ENCODE peak calls at places on chromosome 16, in ten cellular contexts. Y is H1; B is colonic mucosa; M is cardiac fibroblast; V is BJ; E is stomach; O is left ventricle myocardium inferior; W is lower lobe of right lung; N is fibroblast of lung; L is CD8-positive, alpha-beta memory T cell. Z is an unnamed sample.

GRCh38 chr16:55905651-55906050 is 30.5 kb upstream of the CES5A start:
- DNase-seq in Y (no peak), B (no peak), M (no peak), V (no peak), E (no peak), O (no peak), W (no peak), N (no peak), L (no peak), Z (no peak)

GRCh38 chr16:16155234-16155633 is 68.1 kb downstream of the ABCC6 start:
- DNase-seq in Y (no peak), B (no peak), M (no peak), V (no peak), E (no peak), O (no peak), W (no peak), N (no peak), L (no peak), Z (no peak)

GRCh38 chr16:85234310-85235235 is 122.3 kb upstream of the CIBAR2 start:
- DNase-seq in Y (peak), B (peak), M (peak), V (no peak), E (peak), O (peak), W (peak), N (peak), L (no peak), Z (no peak)

GRCh38 chr16:22621571-22622148 is 111.0 kb downstream of the NPIPB5 start:
- DNase-seq in Y (no peak), B (no peak), M (no peak), V (no peak), E (no peak), O (no peak), W (no peak), N (no peak), L (no peak), Z (no peak)

GRCh38 chr16:66699898-66700297 is 3.4 kb upstream of the CMTM4 start:
- DNase-seq in Y (no peak), B (no peak), M (no peak), V (no peak), E (no peak), O (no peak), W (no peak), N (no peak), L (no peak), Z (no peak)

GRCh38 chr16:84065536-84066132 is 23.0 kb upstream of the SLC38A8 start:
- DNase-seq in Y (no peak), B (peak), M (peak), V (no peak), E (peak), O (no peak), W (no peak), N (peak), L (no peak), Z (no peak)

GRCh38 chr16:89150090-89150835 is 21.3 kb upstream of the CDH15 start:
- DNase-seq in Y (no peak), B (no peak), M (no peak), V (no peak), E (no peak), O (no peak), W (peak), N (no peak), L (no peak), Z (no peak)

GRCh38 chr16:4718466-4718865 is 15.6 kb downstream of the ANKS3 start:
- DNase-seq in Y (no peak), B (no peak), M (no peak), V (no peak), E (no peak), O (no peak), W (no peak), N (no peak), L (no peak), Z (no peak)

GRCh38 chr16:57003439-57004386 is 14.4 kb downstream of the NLRC5 start:
- DNase-seq in Y (no peak), B (no peak), M (no peak), V (no peak), E (no peak), O (no peak), W (no peak), N (no peak), L (no peak), Z (no peak)

GRCh38 chr16:46947900-46948547 is 25.4 kb downstream of the DNAJA2 start:
- DNase-seq in Y (no peak), B (no peak), M (peak), V (no peak), E (peak), O (no peak), W (no peak), N (peak), L (no peak), Z (no peak)

GRCh38 chr16:66169817-66170216 is 196.7 kb upstream of the CDH5 start:
- DNase-seq in Y (no peak), B (no peak), M (no peak), V (no peak), E (no peak), O (no peak), W (no peak), N (no peak), L (no peak), Z (no peak)

GRCh38 chr16:66359012-66359411 is 7.5 kb upstream of the CDH5 start:
- DNase-seq in Y (no peak), B (no peak), M (peak), V (no peak), E (no peak), O (no peak), W (no peak), N (peak), L (no peak), Z (no peak)

GRCh38 chr16:27273670-27274522 is 5.3 kb upstream of the NSMCE1 start:
- DNase-seq in Y (no peak), B (peak), M (peak), V (no peak), E (no peak), O (no peak), W (no peak), N (no peak), L (no peak), Z (no peak)

GRCh38 chr16:20538181-20538580 is 38.0 kb downstream of the ACSM2B start:
- DNase-seq in Y (no peak), B (no peak), M (no peak), V (no peak), E (no peak), O (no peak), W (no peak), N (no peak), L (no peak), Z (no peak)

GRCh38 chr16:82192665-82193064 is 22.6 kb upstream of the MPHOSPH6 start:
- DNase-seq in Y (no peak), B (no peak), M (peak), V (peak), E (no peak), O (no peak), W (no peak), N (peak), L (no peak), Z (no peak)

DNA sequence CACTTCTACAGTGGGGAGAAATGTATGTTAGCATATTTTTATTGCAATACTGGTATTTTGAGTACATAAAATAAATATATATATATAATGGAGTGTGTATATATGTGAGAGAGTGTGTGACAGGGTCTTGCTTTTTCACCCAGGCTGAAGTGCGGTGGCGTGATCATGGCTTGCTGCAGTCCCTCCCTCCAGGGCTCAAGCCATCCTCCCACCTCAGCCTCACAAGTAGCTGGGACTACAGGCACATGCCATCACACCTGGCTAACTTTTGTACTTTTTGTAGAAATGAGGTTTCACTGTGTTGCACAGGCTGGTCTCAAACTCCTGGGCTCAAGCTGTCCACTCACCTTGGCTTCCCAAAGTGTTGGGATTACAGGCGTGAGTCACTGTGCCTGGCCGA is 4.1 kb downstream of the CYLD start:
- DNase-seq in Y (no peak), B (no peak), M (no peak), V (no peak), E (no peak), O (no peak), W (no peak), N (no peak), L (no peak), Z (no peak)
- H3K4me3 ChIP-seq in Y (no peak), B (no peak), M (no peak), V (no peak), E (no peak), O (no peak), W (no peak), N (no peak), L (peak), Z (no peak)

GRCh38 chr16:72261127-72261526 is 89.2 kb upstream of the PMFBP1 start:
- DNase-seq in Y (no peak), B (no peak), M (no peak), V (no peak), E (no peak), O (no peak), W (no peak), N (no peak), L (no peak), Z (no peak)

GRCh38 chr16:72270531-72270930 is 98.6 kb upstream of the PMFBP1 start:
- DNase-seq in Y (no peak), B (peak), M (no peak), V (no peak), E (no peak), O (no peak), W (no peak), N (no peak), L (no peak), Z (no peak)

GRCh38 chr16:72262711-72263110 is 90.8 kb upstream of the PMFBP1 start:
- DNase-seq in Y (no peak), B (no peak), M (no peak), V (no peak), E (no peak), O (no peak), W (no peak), N (no peak), L (no peak), Z (no peak)

GRCh38 chr16:72264776-72265175 is 92.8 kb upstream of the PMFBP1 start:
- DNase-seq in Y (no peak), B (no peak), M (no peak), V (no peak), E (no peak), O (no peak), W (no peak), N (no peak), L (no peak), Z (no peak)
- H3K4me3 ChIP-seq in Y (no peak), B (no peak), M (no peak), V (no peak), E (no peak), O (no peak), W (no peak), N (no peak), L (no peak), Z (no peak)

GRCh38 chr16:67892899-67893790 is at the start of gene PSKH1:
- DNase-seq in Y (peak), B (peak), M (peak), V (peak), E (peak), O (peak), W (peak), N (peak), L (peak), Z (peak)
- H3K4me3 ChIP-seq in Y (peak), B (peak), M (peak), V (peak), E (peak), O (peak), W (peak), N (peak), L (peak), Z (peak)

GRCh38 chr16:78574571-78574970 is 475.1 kb downstream of the WWOX start:
- DNase-seq in Y (no peak), B (no peak), M (no peak), V (no peak), E (no peak), O (no peak), W (no peak), N (no peak), L (no peak), Z (no peak)
- H3K4me3 ChIP-seq in Y (no peak), B (no peak), M (no peak), V (no peak), E (no peak), O (no peak), W (no peak), N (no peak), L (no peak), Z (no peak)

DNA sequence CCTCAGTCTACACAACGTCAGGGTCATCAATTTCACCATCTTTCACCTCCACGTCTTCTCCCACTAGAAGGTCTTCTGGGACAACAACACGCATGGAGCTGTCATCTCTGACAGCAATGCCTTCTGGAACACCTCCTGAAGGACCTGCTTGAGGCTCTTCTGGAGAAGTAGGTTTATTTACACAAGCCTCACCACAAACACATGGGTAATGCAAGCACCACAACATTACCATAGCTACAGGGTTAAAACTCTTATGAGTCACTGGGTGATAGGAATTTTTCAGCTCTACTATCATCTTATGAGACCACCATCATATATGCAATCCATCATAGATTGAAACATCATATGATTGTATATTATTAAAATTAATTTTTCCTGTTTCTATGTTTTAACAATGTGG is 215.4 kb downstream of the CHD9NB start:
- DNase-seq in Y (no peak), B (no peak), M (no peak), V (no peak), E (no peak), O (no peak), W (no peak), N (peak), L (no peak), Z (no peak)
- H3K4me3 ChIP-seq in Y (no peak), B (no peak), M (no peak), V (no peak), E (no peak), O (no peak), W (no peak), N (no peak), L (no peak), Z (no peak)

DNA sequence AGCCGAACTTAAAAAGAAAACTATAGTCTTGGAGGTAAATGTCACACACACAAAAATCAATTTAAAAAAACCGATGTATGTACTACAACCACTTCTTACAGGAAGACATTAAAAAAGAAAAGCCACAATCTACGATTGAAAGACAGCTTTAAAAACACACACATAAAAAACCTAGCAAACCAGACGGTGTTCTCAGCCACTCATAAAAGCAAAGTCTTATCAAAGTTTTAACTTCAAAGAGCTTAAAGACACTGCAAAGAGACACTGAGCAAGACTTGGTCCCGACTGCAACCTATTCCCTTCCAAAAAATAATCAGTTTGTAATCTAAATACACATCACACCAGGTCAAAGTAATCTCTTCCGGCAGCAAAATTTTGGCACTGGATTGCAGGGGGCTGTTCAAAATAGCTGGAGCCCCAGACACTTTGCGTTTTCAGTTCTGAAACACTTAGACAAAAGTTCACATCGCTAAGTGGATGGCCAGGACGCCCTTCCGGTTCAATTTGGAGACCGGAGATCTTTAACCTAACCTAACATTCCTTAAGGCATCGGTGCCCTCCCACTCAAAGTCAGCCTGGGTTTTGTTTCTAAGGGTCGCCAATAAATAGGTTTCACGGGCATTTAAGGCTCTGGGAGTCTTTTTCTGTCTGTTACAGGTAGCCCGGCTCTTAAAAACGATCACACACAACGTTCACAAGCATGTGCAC is 2.6 kb downstream of the ZCCHC14 start:
- DNase-seq in Y (no peak), B (no peak), M (no peak), V (no peak), E (no peak), O (no peak), W (no peak), N (peak), L (no peak), Z (no peak)
- H3K4me3 ChIP-seq in Y (peak), B (peak), M (peak), V (peak), E (peak), O (peak), W (peak), N (peak), L (peak), Z (peak)

GRCh38 chr16:77273-77806 is 685 bp upstream of the MPG start:
- DNase-seq in Y (no peak), B (peak), M (peak), V (no peak), E (peak), O (peak), W (peak), N (peak), L (peak), Z (no peak)

GRCh38 chr16:76535-77272 is 1.3 kb upstream of the MPG start:
- DNase-seq in Y (no peak), B (peak), M (peak), V (no peak), E (peak), O (peak), W (peak), N (peak), L (no peak), Z (no peak)

GRCh38 chr16:78444-79145 is 570 bp downstream of the MPG start:
- DNase-seq in Y (no peak), B (peak), M (peak), V (no peak), E (no peak), O (peak), W (no peak), N (peak), L (no peak), Z (no peak)

GRCh38 chr16:77807-78443 is at the start of gene MPG:
- DNase-seq in Y (no peak), B (peak), M (peak), V (no peak), E (peak), O (peak), W (peak), N (peak), L (peak), Z (no peak)

DNA sequence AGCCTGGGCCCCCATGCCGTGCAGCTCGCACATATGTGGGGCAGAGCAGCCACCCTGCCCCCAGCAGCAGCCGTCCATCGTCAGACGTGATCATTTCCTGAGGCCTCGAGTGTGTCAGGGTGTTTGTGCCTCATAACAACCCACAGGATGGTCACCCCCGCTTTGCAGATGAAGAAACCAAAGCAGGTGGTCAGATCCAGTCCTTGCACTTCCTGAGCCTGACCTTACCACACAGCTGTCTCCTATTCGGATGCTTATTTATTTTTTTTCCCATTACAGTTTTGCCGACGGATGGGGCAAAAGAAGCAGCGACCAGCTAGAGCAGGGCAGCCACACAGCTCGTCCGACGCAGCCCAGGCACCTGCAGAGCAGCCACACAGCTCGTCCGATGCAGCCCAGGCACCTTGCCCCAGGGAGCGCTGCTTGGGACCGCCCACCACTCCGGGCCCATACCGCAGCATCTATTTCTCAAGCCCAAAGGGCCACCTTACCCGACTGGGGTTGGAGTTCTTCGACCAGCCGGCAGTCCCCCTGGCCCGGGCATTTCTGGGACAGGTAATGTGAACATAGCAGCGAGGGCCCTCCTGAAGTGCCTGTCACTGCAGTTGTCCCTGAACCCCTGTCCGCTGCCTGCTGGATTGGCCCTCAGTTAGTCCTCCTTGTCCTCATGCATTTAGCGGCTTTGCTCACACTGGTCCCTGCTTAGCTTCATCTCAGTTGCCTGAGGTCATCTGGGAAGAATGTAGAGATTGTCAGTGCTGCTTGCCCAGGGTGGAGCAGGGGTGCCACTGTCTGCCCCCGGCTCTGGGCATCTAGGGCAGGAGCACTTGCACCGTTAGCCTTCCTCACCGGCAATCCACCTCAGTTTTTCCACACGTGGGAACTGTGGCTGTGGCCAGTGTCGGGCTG is 1.4 kb downstream of the MPG start:
- DNase-seq in Y (no peak), B (no peak), M (peak), V (no peak), E (no peak), O (no peak), W (no peak), N (peak), L (no peak), Z (no peak)
- H3K4me3 ChIP-seq in Y (no peak), B (no peak), M (peak), V (peak), E (peak), O (peak), W (peak), N (peak), L (peak), Z (peak)

GRCh38 chr16:1333854-1334719 is 642 bp downstream of the BAIAP3 start:
- DNase-seq in Y (no peak), B (no peak), M (no peak), V (no peak), E (no peak), O (no peak), W (no peak), N (no peak), L (no peak), Z (no peak)

GRCh38 chr16:1335996-1336395 is 2.6 kb downstream of the BAIAP3 start:
- DNase-seq in Y (no peak), B (no peak), M (no peak), V (no peak), E (no peak), O (no peak), W (no peak), N (no peak), L (no peak), Z (no peak)

GRCh38 chr16:1334739-1335138 is 1.3 kb downstream of the BAIAP3 start:
- DNase-seq in Y (no peak), B (no peak), M (no peak), V (no peak), E (no peak), O (no peak), W (no peak), N (no peak), L (no peak), Z (no peak)

GRCh38 chr16:1336619-1337018 is 3.2 kb downstream of the BAIAP3 start:
- DNase-seq in Y (no peak), B (no peak), M (no peak), V (no peak), E (no peak), O (no peak), W (no peak), N (no peak), L (no peak), Z (no peak)

DNA sequence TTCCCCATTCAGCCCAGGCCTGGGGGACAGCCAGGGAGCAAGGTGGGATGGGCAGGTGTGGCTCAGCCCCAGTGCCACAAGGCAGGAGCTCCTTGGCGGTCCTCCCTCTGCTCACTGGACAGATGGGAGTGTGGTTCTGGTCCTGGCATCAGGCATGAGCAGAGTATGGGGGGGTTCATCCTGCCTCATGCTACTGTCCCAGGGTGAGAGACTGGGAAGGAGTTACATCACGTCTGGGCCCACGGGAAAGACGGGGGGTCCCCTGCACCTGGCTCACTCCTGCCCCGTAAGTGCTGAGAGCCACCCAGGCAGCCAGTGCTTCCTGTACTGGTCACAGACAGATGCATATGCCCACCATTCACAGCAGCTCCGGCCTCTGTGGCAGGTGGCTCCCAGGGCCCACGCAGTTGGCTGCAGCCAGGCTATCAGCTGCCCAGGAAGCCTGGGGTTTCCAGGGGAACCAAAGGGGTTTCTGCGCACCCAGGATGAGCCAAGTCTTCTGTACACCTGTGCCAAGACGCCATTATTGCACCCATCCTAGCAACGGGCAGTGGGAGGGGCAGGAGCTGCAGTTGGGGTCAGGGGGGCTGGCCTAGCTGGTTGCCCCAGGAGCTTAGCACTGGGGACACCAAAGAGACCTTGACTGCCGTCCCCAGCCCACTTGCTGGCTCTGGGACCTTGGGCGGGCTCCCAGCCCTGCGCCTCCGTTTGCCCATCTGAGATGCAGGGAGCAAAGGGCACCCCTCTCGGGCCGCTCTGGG is 1.9 kb downstream of the BAIAP3 start:
- DNase-seq in Y (no peak), B (no peak), M (no peak), V (no peak), E (no peak), O (no peak), W (no peak), N (no peak), L (no peak), Z (no peak)
- H3K4me3 ChIP-seq in Y (no peak), B (no peak), M (no peak), V (no peak), E (no peak), O (no peak), W (no peak), N (no peak), L (no peak), Z (no peak)

Z was measured in retinal pigment epithelial cell.